ENCODE peak calls at places on chromosomes 2 and 18, in six cellular contexts. H, I, A, T, L and Q are unnamed samples.

GRCh38 chr2:48723125-48723524 is 32.4 kb downstream of the LHCGR start:
- DNase-seq in H (no peak), I (no peak), A (no peak), T (peak; percentile 12), L (no peak), Q (no peak)

GRCh38 chr18:79368681-79369080 is 27.0 kb upstream of the NFATC1 start:
- DNase-seq in H (no peak), I (no peak), A (no peak), T (no peak), L (no peak), Q (no peak)

GRCh38 chr18:21439453-21439852 is 161.1 kb downstream of the ESCO1 start:
- DNase-seq in H (no peak), I (no peak), A (peak; percentile 94), T (peak; percentile 56), L (no peak), Q (no peak)

GRCh38 chr2:10686176-10686575 is 3.6 kb downstream of the NOL10 start:
- DNase-seq in H (no peak), I (no peak), A (no peak), T (no peak), L (no peak), Q (no peak)

GRCh38 chr18:78673516-78674321 is 305.9 kb upstream of the SALL3 start:
- DNase-seq in H (no peak), I (no peak), A (no peak), T (no peak), L (no peak), Q (no peak)

GRCh38 chr2:134982603-134983002 is 64.0 kb downstream of the CCNT2 start:
- DNase-seq in H (no peak), I (no peak), A (no peak), T (no peak), L (no peak), Q (no peak)

GRCh38 chr18:26422472-26423162 is 125.7 kb downstream of the KCTD1 start:
- DNase-seq in H (no peak), I (no peak), A (no peak), T (no peak), L (no peak), Q (no peak)

GRCh38 chr2:172884336-172884735 is 148.7 kb downstream of the RAPGEF4 start:
- DNase-seq in H (no peak), I (no peak), A (no peak), T (no peak), L (no peak), Q (no peak)

GRCh38 chr2:211899871-211900482 is 638.6 kb downstream of the ERBB4 start:
- DNase-seq in H (no peak), I (no peak), A (no peak), T (no peak), L (no peak), Q (no peak)

GRCh38 chr2:156320491-156320896 is 12.0 kb downstream of the NR4A2 start:
- DNase-seq in H (no peak), I (peak; percentile 75), A (no peak), T (no peak), L (peak; percentile 57), Q (peak; percentile 13)

GRCh38 chr18:354003-354402 is 86.2 kb upstream of the THOC1 start:
- DNase-seq in H (no peak), I (no peak), A (no peak), T (no peak), L (no peak), Q (no peak)

GRCh38 chr2:233807215-233807865 is 29.2 kb downstream of the MROH2A start:
- DNase-seq in H (no peak), I (no peak), A (no peak), T (peak; percentile 21), L (no peak), Q (no peak)

GRCh38 chr2:96636772-96637171 is 1.3 kb downstream of the KANSL3 start:
- DNase-seq in H (no peak), I (no peak), A (no peak), T (peak; percentile 16), L (no peak), Q (peak; percentile 32)

GRCh38 chr2:20615466-20616241 is 35.2 kb downstream of the HS1BP3 start:
- DNase-seq in H (no peak), I (no peak), A (no peak), T (no peak), L (no peak), Q (no peak)

GRCh38 chr2:121002597-121002996 is 266.9 kb downstream of the GLI2 start:
- DNase-seq in H (no peak), I (peak; percentile 83), A (no peak), T (no peak), L (no peak), Q (no peak)

GRCh38 chr2:46073540-46074018 is 223.6 kb upstream of the EPAS1 start:
- DNase-seq in H (no peak), I (no peak), A (peak; percentile 99), T (peak; percentile 95), L (no peak), Q (peak; percentile 74)

GRCh38 chr2:234496835-234497591 is at the start of gene ARL4C:
- DNase-seq in H (no peak), I (peak; percentile 78), A (no peak), T (peak; percentile 57), L (peak; percentile 94), Q (peak; percentile 95)

GRCh38 chr2:75587954-75588587 is 27.3 kb upstream of the EVA1A start:
- DNase-seq in H (no peak), I (no peak), A (peak; percentile 69), T (peak; percentile 85), L (no peak), Q (no peak)
- H3F3A ChIP-seq in H (no peaks in the 10 kb centered on the region), I (no peaks in the 10 kb centered on the region), A (peaks cover 16% of the 10 kb centered on the region), T (peaks cover 9% of the 10 kb centered on the region), L (no peaks in the 10 kb centered on the region), Q (peaks cover 38% of the 10 kb centered on the region)

DNA sequence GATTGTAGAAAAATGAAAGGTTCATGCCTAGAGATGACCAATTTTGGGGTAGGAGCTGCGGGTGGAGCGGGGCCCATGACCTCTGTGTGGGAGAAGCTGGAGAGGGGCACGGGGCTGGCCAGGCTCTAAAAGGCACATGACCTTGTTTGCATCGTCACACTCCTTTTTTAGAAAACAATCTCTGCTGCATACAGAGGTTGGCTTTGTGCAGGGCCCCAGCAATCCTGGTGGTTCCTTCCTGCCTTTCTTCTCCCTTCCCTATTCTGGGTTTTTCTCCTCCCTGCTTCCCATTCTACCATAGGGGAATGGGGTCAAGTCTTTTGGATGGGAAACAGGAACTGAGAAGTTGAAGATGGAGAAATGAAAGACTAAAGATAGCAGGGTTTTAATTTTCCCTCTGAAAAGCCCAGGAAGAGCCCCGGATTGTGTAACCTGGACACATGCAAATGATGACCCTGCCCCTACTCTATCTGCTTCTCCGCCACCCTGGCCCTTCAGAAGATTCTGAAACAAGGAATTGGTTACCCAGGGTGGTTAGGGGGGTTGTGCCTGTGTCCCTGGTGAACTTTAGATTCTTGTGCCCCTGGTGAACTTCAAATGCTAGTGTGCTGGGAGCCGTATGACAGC is 53.9 kb downstream of the ASAP2 start:
- DNase-seq in H (no peak), I (no peak), A (no peak), T (no peak), L (no peak), Q (no peak)
- H3F3A ChIP-seq in H (no peaks in the 10 kb centered on the region), I (no peaks in the 10 kb centered on the region), A (peaks cover 30% of the 10 kb centered on the region), T (no peaks in the 10 kb centered on the region), L (no peaks in the 10 kb centered on the region), Q (peaks cover 19% of the 10 kb centered on the region)

GRCh38 chr2:224883172-224883516 is 159.1 kb downstream of the DOCK10 start:
- DNase-seq in H (no peak), I (no peak), A (no peak), T (no peak), L (no peak), Q (no peak)
- H3F3A ChIP-seq in H (no peaks in the 10 kb centered on the region), I (no peaks in the 10 kb centered on the region), A (no peaks in the 10 kb centered on the region), T (no peaks in the 10 kb centered on the region), L (no peaks in the 10 kb centered on the region), Q (peaks cover 66% of the 10 kb centered on the region)

DNA sequence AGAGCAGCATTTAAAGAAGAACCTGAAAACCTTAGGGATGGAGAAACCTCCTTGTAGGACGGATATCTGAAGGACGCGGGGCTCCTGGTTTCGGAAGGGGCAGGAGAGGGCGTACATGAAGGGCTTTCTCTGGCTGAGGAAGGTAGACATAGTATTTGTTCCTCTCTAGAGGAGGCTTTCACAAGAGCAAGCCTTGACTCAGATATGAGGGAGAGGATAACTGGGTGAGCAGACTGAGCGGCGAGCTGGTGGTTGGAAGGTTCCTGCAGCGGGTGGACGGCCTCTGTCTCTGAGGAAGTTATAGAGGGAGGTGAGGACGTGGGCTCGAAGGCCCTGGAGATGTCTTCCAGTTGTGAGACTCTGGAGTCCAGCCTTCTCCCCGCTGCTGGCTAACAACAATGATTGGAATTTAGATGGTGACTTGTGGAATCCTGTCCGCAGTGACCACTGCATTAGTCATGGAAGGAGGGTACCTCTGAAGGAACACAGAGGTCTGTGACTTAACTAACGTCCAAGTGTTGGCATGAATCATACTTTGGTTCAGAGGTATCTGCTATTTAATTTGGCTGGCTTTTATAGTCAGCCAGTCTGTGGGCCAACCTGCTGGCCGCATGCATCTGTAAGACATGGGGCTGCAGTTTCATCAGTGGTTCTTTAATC is 80.9 kb downstream of the ASAP2 start:
- DNase-seq in H (no peak), I (no peak), A (peak; percentile 100), T (peak; percentile 99), L (no peak), Q (no peak)
- H3F3A ChIP-seq in H (no peaks in the 10 kb centered on the region), I (no peaks in the 10 kb centered on the region), A (peaks cover 67% of the 10 kb centered on the region), T (peaks cover 14% of the 10 kb centered on the region), L (no peaks in the 10 kb centered on the region), Q (peaks cover 48% of the 10 kb centered on the region)